ENCODE peak calls at places on chromosome 5, in nine cellular contexts. M, I, A, Q, G, U, Z, O and H are unnamed samples.

GRCh38 chr5:53882637-53883036 is 322.2 kb downstream of the NDUFS4 start:
- DNase-seq in M (no peak), I (peak), A (no peak), Q (no peak), G (no peak), U (no peak), Z (no peak), O (no peak), H (no peak)

GRCh38 chr5:119537704-119538103 is 85.4 kb downstream of the HSD17B4 start:
- DNase-seq in M (no peak), I (no peak), A (peak), Q (peak), G (no peak), U (peak), Z (no peak), O (no peak), H (no peak)

GRCh38 chr5:17218353-17219005 is 1.0 kb downstream of the BASP1 start:
- DNase-seq in M (peak), I (peak), A (no peak), Q (peak), G (peak), U (peak), Z (no peak), O (no peak), H (peak)

GRCh38 chr5:145960166-145960565 is 23.8 kb downstream of the SH3RF2 start:
- DNase-seq in M (no peak), I (peak), A (no peak), Q (no peak), G (no peak), U (no peak), Z (no peak), O (no peak), H (no peak)

GRCh38 chr5:7926296-7926695 is 57.3 kb downstream of the MTRR start:
- DNase-seq in M (no peak), I (peak), A (no peak), Q (peak), G (no peak), U (peak), Z (no peak), O (no peak), H (no peak)

GRCh38 chr5:154967419-154968024 is 26.6 kb downstream of the MRPL22 start:
- DNase-seq in M (no peak), I (peak), A (peak), Q (peak), G (no peak), U (peak), Z (peak), O (no peak), H (no peak)

GRCh38 chr5:57338068-57338848 is 144.4 kb downstream of the ACTBL2 start:
- DNase-seq in M (no peak), I (no peak), A (peak), Q (peak), G (no peak), U (peak), Z (no peak), O (no peak), H (no peak)

GRCh38 chr5:484556-484955 is 39.7 kb downstream of the SLC9A3 start:
- DNase-seq in M (no peak), I (no peak), A (no peak), Q (no peak), G (no peak), U (no peak), Z (no peak), O (no peak), H (no peak)

GRCh38 chr5:142597546-142598337 is 88.1 kb downstream of the FGF1 start:
- DNase-seq in M (no peak), I (peak), A (peak), Q (peak), G (no peak), U (peak), Z (peak), O (peak), H (no peak)

GRCh38 chr5:19886123-19886921 is 101.7 kb downstream of the CDH18 start:
- DNase-seq in M (no peak), I (peak), A (no peak), Q (peak), G (no peak), U (peak), Z (peak), O (no peak), H (no peak)

GRCh38 chr5:42555010-42555409 is 131.8 kb downstream of the GHR start:
- DNase-seq in M (no peak), I (no peak), A (no peak), Q (no peak), G (no peak), U (no peak), Z (no peak), O (no peak), H (no peak)

GRCh38 chr5:140556438-140556837 is 835 bp downstream of the SRA1 start:
- DNase-seq in M (no peak), I (peak), A (no peak), Q (no peak), G (no peak), U (no peak), Z (no peak), O (no peak), H (no peak)

GRCh38 chr5:172690258-172691075 is 49.4 kb downstream of the NEURL1B start:
- DNase-seq in M (no peak), I (no peak), A (no peak), Q (no peak), G (no peak), U (no peak), Z (no peak), O (no peak), H (no peak)

GRCh38 chr5:50325237-50325832 is 115.8 kb downstream of the EMB start:
- DNase-seq in M (no peak), I (peak), A (peak), Q (peak), G (no peak), U (peak), Z (peak), O (peak), H (peak)

GRCh38 chr5:40796487-40796889 is 1.7 kb downstream of the PRKAA1 start:
- DNase-seq in M (no peak), I (peak), A (peak), Q (peak), G (no peak), U (no peak), Z (peak), O (no peak), H (no peak)

GRCh38 chr5:134554319-134555222 is 29.1 kb downstream of the JADE2 start:
- DNase-seq in M (peak), I (peak), A (peak), Q (peak), G (no peak), U (peak), Z (peak), O (peak), H (no peak)

GRCh38 chr5:2906302-2907090 is 155.0 kb upstream of the IRX2 start:
- DNase-seq in M (no peak), I (no peak), A (no peak), Q (no peak), G (no peak), U (no peak), Z (no peak), O (no peak), H (no peak)

GRCh38 chr5:118687085-118687484 is 301.3 kb downstream of the DTWD2 start:
- DNase-seq in M (no peak), I (no peak), A (no peak), Q (no peak), G (no peak), U (no peak), Z (no peak), O (no peak), H (no peak)

GRCh38 chr5:139381837-139382361 is 1.2 kb downstream of the SLC23A1 start:
- DNase-seq in M (no peak), I (no peak), A (no peak), Q (no peak), G (no peak), U (no peak), Z (no peak), O (no peak), H (no peak)